ENCODE peak calls at places on chromosomes 16 and 17, in nine cellular contexts. W, K, V, J, X, D, T, B and Z are unnamed samples.

GRCh38 chr17:60901806-60902205 is 224.2 kb downstream of the BCAS3 start:
- DNase-seq in B (no peak), K (peak), W (peak), X (no peak), V (no peak), D (no peak), J (no peak), T (no peak), Z (peak)

GRCh38 chr17:75827291-75828050 is 16.7 kb downstream of the UNC13D start:
- DNase-seq in X (no peak), K (no peak), B (peak), W (peak), T (peak), J (peak), V (no peak), D (peak), Z (peak)

GRCh38 chr17:57900991-57901743 is 51.3 kb upstream of the MRPS23 start:
- DNase-seq in B (no peak), T (peak), J (no peak), V (no peak), D (peak), X (no peak), K (no peak), W (peak), Z (no peak)

GRCh38 chr17:42016411-42016831 is 818 bp downstream of the DNAJC7 start:
- DNase-seq in V (no peak), K (no peak), W (no peak), T (peak), J (peak), X (no peak), B (no peak), D (no peak), Z (peak)

GRCh38 chr17:80761421-80761871 is 216.8 kb downstream of the RPTOR start:
- DNase-seq in W (peak), D (no peak), B (peak), T (peak), K (no peak), J (no peak), V (no peak), X (no peak), Z (peak)

GRCh38 chr17:20955437-20956323 is 87.1 kb downstream of the USP22 start:
- DNase-seq in V (no peak), X (no peak), B (no peak), W (no peak), D (no peak), T (peak), K (no peak), J (peak), Z (peak)

GRCh38 chr17:14940946-14941280 is 324.2 kb downstream of the PMP22 start:
- DNase-seq in K (no peak), X (no peak), J (no peak), T (no peak), B (no peak), V (no peak), W (no peak), D (no peak), Z (peak)

GRCh38 chr16:28163699-28164584 is 47.8 kb downstream of the XPO6 start:
- DNase-seq in W (no peak), T (no peak), X (no peak), D (no peak), V (no peak), B (no peak), J (no peak), K (peak), Z (peak)

GRCh38 chr16:31099860-31100638 is 5.5 kb upstream of the VKORC1 start:
- DNase-seq in K (no peak), X (no peak), B (no peak), V (no peak), J (no peak), D (no peak), T (no peak), W (no peak), Z (peak)